ENCODE peak calls at places on chromosomes 4 and X, in six cellular contexts. N is H1; I is mesendoderm; G is HepG2; C is stomach; U is CD8-positive, alpha-beta T cell. K is an unnamed sample. For H3K27me3 and H3K4me1, the result is how much of the 10 kb centered on the place peaks cover.

GRCh38 chr4:113697429-113697828 is 64.1 kb downstream of the CAMK2D start:
- DNase-seq in N (no peak), I (no peak), G (no peak), C (no peak), U (no peak), K (no peak)

GRCh38 chrX:68183612-68184214 is 249.6 kb downstream of the OPHN1 start:
- DNase-seq in N (no peak), I (peak), G (peak), C (no peak), U (no peak), K (no peak)

GRCh38 chrX:71911023-71911730 is 532 bp downstream of the NHSL2 start:
- DNase-seq in N (peak), I (peak), G (no peak), C (no peak), U (peak), K (peak)

GRCh38 chr4:76760214-76760613 is 137.7 kb downstream of the SOWAHB start:
- DNase-seq in N (no peak), I (peak), G (no peak), C (no peak), U (no peak), K (no peak)

GRCh38 chr4:57182132-57182874 is 72.1 kb upstream of the IGFBP7 start:
- DNase-seq in N (no peak), I (no peak), G (no peak), C (no peak), U (no peak), K (no peak)

GRCh38 chrX:15755091-15755490 is 17.0 kb downstream of the CA5B start:
- DNase-seq in N (no peak), I (no peak), G (no peak), C (no peak), U (no peak), K (no peak)

GRCh38 chrX:38220024-38220935 is at the start of gene SRPX:
- DNase-seq in N (peak), I (peak), G (no peak), C (peak), U (no peak), K (no peak)

GRCh38 chr4:101967697-101968346 is 177.3 kb downstream of the BANK1 start:
- DNase-seq in N (no peak), I (no peak), G (no peak), C (no peak), U (no peak), K (no peak)

GRCh38 chrX:40166582-40166981 is 68.8 kb upstream of the BCOR start:
- DNase-seq in N (no peak), I (peak), G (no peak), C (no peak), U (no peak), K (no peak)
- H3K4me3 ChIP-seq in N (no peak), I (no peak), G (no peak), C (no peak), U (peak), K (no peak)

GRCh38 chrX:51484616-51485015 is 11.8 kb downstream of the NUDT11 start:
- DNase-seq in N (no peak), I (no peak), G (no peak), C (no peak), U (no peak), K (no peak)
- H3K27me3 ChIP-seq in N (under half), I (under half), G (under half), C (under half), U (under half), K (under half)

DNA sequence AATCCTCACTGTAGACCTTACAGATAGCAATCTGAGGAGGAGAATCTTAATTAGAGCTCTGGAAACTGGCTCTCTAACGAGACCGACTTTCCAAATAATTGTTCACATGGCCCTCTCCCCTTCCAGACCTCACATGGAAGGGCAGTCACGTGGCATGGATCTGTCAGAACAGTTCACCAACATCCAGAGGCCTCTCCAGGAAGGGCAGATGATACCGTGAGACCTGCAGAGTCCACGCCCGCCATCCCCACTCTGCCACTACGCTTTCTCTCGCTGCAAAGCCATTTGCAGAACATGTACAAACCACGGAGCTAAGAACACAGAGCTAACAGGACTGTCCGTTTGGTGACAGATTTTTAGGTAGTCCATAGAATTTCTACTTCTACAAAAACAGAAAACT is 20.7 kb downstream of the FAT1 start:
- DNase-seq in N (no peak), I (no peak), G (no peak), C (no peak), U (no peak), K (no peak)
- H3K4me1 ChIP-seq in N (under half), I (under half), G (half or more), C (under half), U (under half), K (under half)

DNA sequence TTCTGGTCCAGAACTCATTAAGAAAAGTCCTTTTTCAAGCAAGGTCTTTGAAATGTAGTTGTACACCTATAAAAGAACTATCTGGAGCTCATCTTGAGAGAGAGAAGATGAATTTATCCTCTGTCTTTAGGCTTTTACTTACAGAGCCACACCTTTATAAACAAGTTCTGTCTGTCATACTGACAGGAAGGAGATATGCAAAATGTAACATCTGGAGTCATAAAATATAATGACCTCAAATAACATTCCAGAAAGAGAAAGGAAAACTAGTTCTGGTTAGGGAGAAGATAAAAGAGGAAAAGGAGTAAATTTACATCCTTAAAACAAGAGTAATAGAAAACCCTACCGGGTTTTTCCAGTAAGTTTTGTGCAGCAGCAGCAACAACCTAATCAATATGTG is 1.3 kb downstream of the INPP4B start:
- DNase-seq in N (no peak), I (no peak), G (no peak), C (no peak), U (no peak), K (no peak)
- H3K4me3 ChIP-seq in N (no peak), I (no peak), G (no peak), C (no peak), U (no peak), K (no peak)